ENCODE peak calls at places on chromosomes 6 and 20, in ten cellular contexts. D, P, A, X, N, S, G, H, E and Q are unnamed samples.

GRCh38 chr20:14896569-14896968 is 559.2 kb upstream of the FLRT3 start:
- DNase-seq in D (no peak), P (no peak), A (no peak), X (no peak), N (no peak), S (no peak), G (no peak), H (no peak), E (no peak), Q (no peak)

GRCh38 chr6:135094403-135094821 is 39.8 kb upstream of the HBS1L start:
- DNase-seq in D (no peak), P (no peak), A (no peak), X (no peak), N (no peak), S (no peak), G (no peak), H (no peak), E (peak; percentile 50), Q (no peak)

GRCh38 chr20:41483553-41483930 is 116.9 kb upstream of the EMILIN3 start:
- DNase-seq in D (no peak), P (no peak), A (no peak), X (no peak), N (no peak), S (no peak), G (peak; percentile 52), H (no peak), E (no peak), Q (no peak)

GRCh38 chr20:34368547-34368946 is 5.5 kb downstream of the ITCH start:
- DNase-seq in D (no peak), P (no peak), A (peak; percentile 33), X (no peak), N (no peak), S (no peak), G (no peak), H (no peak), E (no peak), Q (no peak)

GRCh38 chr20:37990571-37991151 is 42.6 kb downstream of the TTI1 start:
- DNase-seq in D (no peak), P (no peak), A (no peak), X (peak; percentile 82), N (no peak), S (peak; percentile 68), G (peak; percentile 57), H (peak; percentile 15), E (peak; percentile 92), Q (no peak)

GRCh38 chr20:24095753-24096152 is 107.2 kb upstream of the GGTLC1 start:
- DNase-seq in D (no peak), P (no peak), A (no peak), X (no peak), N (no peak), S (no peak), G (no peak), H (no peak), E (peak; percentile 93), Q (no peak)

GRCh38 chr6:82013561-82014275 is 233.8 kb downstream of the IBTK start:
- DNase-seq in D (no peak), P (peak; percentile 63), A (no peak), X (no peak), N (no peak), S (no peak), G (peak; percentile 81), H (no peak), E (peak; percentile 67), Q (no peak)

GRCh38 chr20:57030611-57031600 is 235.5 kb downstream of the BMP7 start:
- DNase-seq in D (peak; percentile 83), P (no peak), A (no peak), X (no peak), N (no peak), S (peak; percentile 18), G (peak; percentile 33), H (no peak), E (no peak), Q (no peak)

GRCh38 chr20:32976746-32977145 is 27.5 kb downstream of the SUN5 start:
- DNase-seq in D (no peak), P (no peak), A (peak; percentile 50), X (no peak), N (no peak), S (no peak), G (no peak), H (no peak), E (no peak), Q (no peak)

GRCh38 chr6:159435701-159436100 is 257.3 kb downstream of the SOD2 start:
- DNase-seq in D (no peak), P (no peak), A (no peak), X (no peak), N (no peak), S (no peak), G (no peak), H (no peak), E (no peak), Q (no peak)

GRCh38 chr6:166958926-166959861 is 2.8 kb upstream of the RNASET2 start:
- DNase-seq in D (no peak), P (peak; percentile 40), A (no peak), X (peak; percentile 44), N (no peak), S (no peak), G (no peak), H (peak; percentile 21), E (no peak), Q (no peak)

DNA sequence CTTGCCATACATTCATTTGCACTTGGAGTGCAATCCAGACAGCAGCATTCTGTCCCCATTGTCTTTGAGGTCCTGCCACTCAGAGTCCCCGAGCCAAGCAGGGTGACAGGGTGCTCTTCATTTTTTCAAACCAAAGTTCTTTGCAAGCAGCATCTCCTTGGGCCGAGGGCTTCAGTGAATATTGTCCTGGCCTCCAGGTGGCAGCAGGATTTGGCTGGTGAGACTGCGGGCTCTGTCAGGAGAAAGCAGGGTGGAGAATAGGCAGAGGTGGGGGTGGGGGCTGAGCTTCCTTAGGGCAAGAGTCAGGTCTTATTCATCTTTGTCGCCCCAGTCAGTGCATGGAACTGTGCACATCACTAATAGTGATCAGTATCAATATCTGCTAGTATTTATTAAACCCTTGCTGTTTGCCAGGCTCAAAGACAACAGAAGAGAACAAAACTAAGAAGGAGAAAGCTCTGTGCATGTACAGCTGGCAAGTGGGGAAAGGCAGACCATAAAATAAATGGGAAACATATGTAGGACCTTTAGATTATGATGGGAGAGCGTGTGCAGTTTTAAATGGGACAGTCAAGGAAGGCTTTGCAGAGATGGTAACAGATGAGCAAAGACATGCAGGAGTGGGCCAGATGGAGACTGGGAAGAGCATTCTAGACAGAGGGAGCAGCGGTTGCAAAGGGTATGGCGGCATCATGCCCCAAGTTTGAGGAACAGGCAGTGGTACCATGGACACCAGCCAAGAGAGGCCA is 260.2 kb downstream of the NRN1 start:
- DNase-seq in D (peak; percentile 49), P (no peak), A (peak; percentile 88), X (no peak), N (no peak), S (no peak), G (no peak), H (no peak), E (peak; percentile 19), Q (no peak)
- TF ChIP-seq CTCF in D (peak; percentile 54), P (no peak), A (peak; percentile 73), X (peak; percentile 39), N (peak; percentile 27), S (peak; percentile 17), G (peak; percentile 37), H (no peak), E (peak; percentile 30), Q (no peak)

GRCh38 chr20:44576297-44576696 is 6.1 kb upstream of the PKIG start:
- DNase-seq in D (peak; percentile 52), P (no peak), A (no peak), X (no peak), N (no peak), S (no peak), G (peak; percentile 26), H (no peak), E (peak; percentile 18), Q (no peak)
- TF ChIP-seq CTCF in D (peak; percentile 53), P (no peak), A (peak; percentile 60), X (peak; percentile 67), N (no peak), S (peak; percentile 53), G (peak; percentile 65), H (no peak), E (no peak), Q (no peak)

GRCh38 chr6:100678027-100678426 is 203.1 kb downstream of the ASCC3 start:
- DNase-seq in D (no peak), P (no peak), A (no peak), X (no peak), N (no peak), S (no peak), G (no peak), H (no peak), E (no peak), Q (no peak)
- TF ChIP-seq CTCF in D (no peak), P (no peak), A (peak; percentile 30), X (no peak), N (no peak), S (no peak), G (peak; percentile 38), H (no peak), E (no peak), Q (no peak)

GRCh38 chr6:71289039-71289801 is 609 bp downstream of the OGFRL1 start:
- DNase-seq in D (no peak), P (no peak), A (peak; percentile 76), X (peak; percentile 41), N (peak; percentile 36), S (peak; percentile 55), G (no peak), H (no peak), E (peak; percentile 33), Q (no peak)

GRCh38 chr6:71287926-71288227 is 734 bp upstream of the OGFRL1 start:
- DNase-seq in D (no peak), P (no peak), A (no peak), X (no peak), N (no peak), S (no peak), G (no peak), H (no peak), E (no peak), Q (no peak)

GRCh38 chr6:71289802-71290175 is 1.2 kb downstream of the OGFRL1 start:
- DNase-seq in D (no peak), P (no peak), A (no peak), X (no peak), N (no peak), S (no peak), G (no peak), H (no peak), E (no peak), Q (no peak)

GRCh38 chr6:71287038-71287437 is 1.6 kb upstream of the OGFRL1 start:
- DNase-seq in D (no peak), P (peak; percentile 58), A (no peak), X (no peak), N (no peak), S (no peak), G (no peak), H (no peak), E (no peak), Q (no peak)

DNA sequence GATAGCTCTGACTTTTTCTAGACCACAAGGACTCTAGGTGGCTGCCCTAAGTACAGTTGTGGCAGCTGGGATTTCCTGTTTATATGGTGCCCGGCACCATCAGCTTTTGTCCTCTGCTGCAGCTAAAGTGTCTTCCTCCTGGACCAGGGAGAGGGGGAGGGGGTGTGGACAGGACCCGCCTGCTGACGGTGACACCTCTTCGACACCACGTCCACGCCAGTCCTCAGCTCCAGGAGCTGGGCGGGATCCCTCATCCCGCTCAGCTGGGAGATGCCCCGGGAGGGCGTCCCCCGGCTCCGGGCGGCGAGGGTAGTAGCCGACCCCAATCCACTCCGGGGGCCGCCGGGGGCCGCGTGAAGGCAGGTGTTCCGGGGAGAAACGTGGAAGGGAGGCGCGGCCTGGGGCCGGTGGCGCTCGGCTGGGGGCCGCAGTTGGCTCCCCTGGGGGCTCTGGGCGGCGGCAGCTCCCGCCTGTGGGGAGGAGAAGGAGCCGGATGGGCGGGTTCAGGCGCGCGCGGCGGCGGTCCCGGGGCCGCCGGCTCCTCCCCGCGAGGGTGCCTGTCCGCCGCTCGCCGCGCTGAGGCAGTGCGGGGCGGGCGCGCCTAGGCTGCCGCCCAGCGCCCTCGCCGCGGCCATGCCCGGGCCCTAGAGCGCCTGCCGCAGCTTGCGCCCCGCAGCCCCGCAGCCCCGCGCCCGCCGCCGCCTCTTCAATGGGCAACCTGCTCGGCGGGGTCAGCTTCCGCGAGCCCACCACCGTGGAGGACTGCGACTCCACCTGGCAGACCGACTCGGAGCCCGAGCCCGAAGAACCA is at the start of gene OGFRL1:
- DNase-seq in D (no peak), P (peak; percentile 61), A (peak; percentile 85), X (peak; percentile 74), N (peak; percentile 61), S (peak; percentile 86), G (peak; percentile 60), H (peak; percentile 36), E (peak; percentile 78), Q (peak; percentile 27)
- TF ChIP-seq CTCF in D (no peak), P (peak; percentile 57), A (peak; percentile 29), X (no peak), N (peak; percentile 23), S (no peak), G (no peak), H (no peak), E (no peak), Q (no peak)